ENCODE peak calls at places on chromosomes 1 and 21, in five cellular contexts. One of them, this sample, is unnamed.

GRCh38 chr1:197779921-197780320 is 4.6 kb upstream of the DENND1B start:
- DNase-seq in hepatocyte: no peak
- DNase-seq in IMR-90: no peak
- DNase-seq in effector memory CD4-positive, alpha-beta T cell: no peak
- DNase-seq in mesenchymal stem cell: no peak
- DNase-seq in this sample: no peak

GRCh38 chr1:238991730-238992490 is 394.5 kb upstream of the CHRM3 start:
- DNase-seq in IMR-90: no peak
- DNase-seq in hepatocyte: no peak
- DNase-seq in effector memory CD4-positive, alpha-beta T cell: no peak
- DNase-seq in mesenchymal stem cell: no peak
- DNase-seq in this sample: no peak

GRCh38 chr1:25799758-25800537 is at the start of gene SELENON:
- DNase-seq in hepatocyte: peak; percentile 75
- DNase-seq in effector memory CD4-positive, alpha-beta T cell: peak; percentile 44
- DNase-seq in IMR-90: peak; percentile 28
- DNase-seq in mesenchymal stem cell: peak; percentile 54
- DNase-seq in this sample: no peak

GRCh38 chr1:85550784-85551516 is 29.6 kb upstream of the CCN1 start:
- DNase-seq in hepatocyte: peak; percentile 42
- DNase-seq in mesenchymal stem cell: peak; percentile 73
- DNase-seq in effector memory CD4-positive, alpha-beta T cell: no peak
- DNase-seq in IMR-90: peak; percentile 86
- DNase-seq in this sample: no peak

GRCh38 chr1:216183427-216183826 is 239.8 kb downstream of the USH2A start:
- DNase-seq in IMR-90: peak; percentile 40
- DNase-seq in effector memory CD4-positive, alpha-beta T cell: no peak
- DNase-seq in mesenchymal stem cell: peak; percentile 20
- DNase-seq in hepatocyte: no peak
- DNase-seq in this sample: no peak

GRCh38 chr1:36322786-36323635 is 434 bp downstream of the EVA1B start:
- DNase-seq in hepatocyte: peak; percentile 67
- DNase-seq in IMR-90: peak; percentile 59
- DNase-seq in effector memory CD4-positive, alpha-beta T cell: no peak
- DNase-seq in mesenchymal stem cell: peak; percentile 80
- DNase-seq in this sample: peak; percentile 40

GRCh38 chr1:8394456-8395321 is 76.8 kb downstream of the SLC45A1 start:
- DNase-seq in effector memory CD4-positive, alpha-beta T cell: peak; percentile 8
- DNase-seq in IMR-90: peak; percentile 96
- DNase-seq in mesenchymal stem cell: peak; percentile 89
- DNase-seq in hepatocyte: no peak
- DNase-seq in this sample: no peak

GRCh38 chr1:86557739-86558138 is 10.9 kb downstream of the CLCA4 start:
- DNase-seq in IMR-90: no peak
- DNase-seq in effector memory CD4-positive, alpha-beta T cell: no peak
- DNase-seq in mesenchymal stem cell: no peak
- DNase-seq in hepatocyte: no peak
- DNase-seq in this sample: no peak

GRCh38 chr1:99481391-99481996 is 164.4 kb upstream of the PALMD start:
- DNase-seq in IMR-90: peak; percentile 68
- DNase-seq in hepatocyte: peak; percentile 85
- DNase-seq in effector memory CD4-positive, alpha-beta T cell: peak; percentile 27
- DNase-seq in mesenchymal stem cell: peak; percentile 60
- DNase-seq in this sample: no peak

GRCh38 chr21:35504277-35504676 is 455.2 kb upstream of the RUNX1 start:
- DNase-seq in hepatocyte: no peak
- DNase-seq in mesenchymal stem cell: no peak
- DNase-seq in effector memory CD4-positive, alpha-beta T cell: no peak
- DNase-seq in IMR-90: no peak
- DNase-seq in this sample: no peak

GRCh38 chr21:35505067-35505466 is 456.0 kb upstream of the RUNX1 start:
- DNase-seq in hepatocyte: no peak
- DNase-seq in IMR-90: no peak
- DNase-seq in mesenchymal stem cell: no peak
- DNase-seq in effector memory CD4-positive, alpha-beta T cell: no peak
- DNase-seq in this sample: no peak

GRCh38 chr21:35508389-35508888 is 459.3 kb upstream of the RUNX1 start:
- DNase-seq in mesenchymal stem cell: peak; percentile 91
- DNase-seq in IMR-90: peak; percentile 65
- DNase-seq in effector memory CD4-positive, alpha-beta T cell: no peak
- DNase-seq in hepatocyte: peak; percentile 37
- DNase-seq in this sample: no peak

GRCh38 chr21:35506352-35506751 is 457.2 kb upstream of the RUNX1 start:
- DNase-seq in mesenchymal stem cell: no peak
- DNase-seq in IMR-90: no peak
- DNase-seq in effector memory CD4-positive, alpha-beta T cell: no peak
- DNase-seq in hepatocyte: no peak
- DNase-seq in this sample: no peak

GRCh38 chr21:35503646-35504045 is 454.5 kb upstream of the RUNX1 start:
- DNase-seq in IMR-90: peak; percentile 6
- DNase-seq in effector memory CD4-positive, alpha-beta T cell: no peak
- DNase-seq in mesenchymal stem cell: peak; percentile 14
- DNase-seq in hepatocyte: no peak
- DNase-seq in this sample: no peak
- H3K27ac ChIP-seq in IMR-90: no peak overlapping the region
- H3K27ac ChIP-seq in effector memory CD4-positive, alpha-beta T cell: no peak overlapping the region
- H3K27ac ChIP-seq in mesenchymal stem cell: no peak overlapping the region
- H3K27ac ChIP-seq in hepatocyte: no peak overlapping the region
- H3K27ac ChIP-seq in this sample: no peak overlapping the region

GRCh38 chr1:11145741-11146140 is 43.4 kb upstream of the ANGPTL7 start:
- DNase-seq in mesenchymal stem cell: no peak
- DNase-seq in hepatocyte: no peak
- DNase-seq in IMR-90: no peak
- DNase-seq in effector memory CD4-positive, alpha-beta T cell: no peak
- DNase-seq in this sample: no peak

GRCh38 chr1:11143401-11143800 is 43.7 kb upstream of the EXOSC10 start:
- DNase-seq in hepatocyte: no peak
- DNase-seq in IMR-90: no peak
- DNase-seq in effector memory CD4-positive, alpha-beta T cell: no peak
- DNase-seq in mesenchymal stem cell: no peak
- DNase-seq in this sample: no peak

GRCh38 chr1:11143907-11144306 is 44.2 kb upstream of the EXOSC10 start:
- DNase-seq in effector memory CD4-positive, alpha-beta T cell: no peak
- DNase-seq in hepatocyte: no peak
- DNase-seq in mesenchymal stem cell: no peak
- DNase-seq in IMR-90: no peak
- DNase-seq in this sample: no peak

GRCh38 chr1:11144563-11145256 is 44.4 kb upstream of the ANGPTL7 start:
- DNase-seq in effector memory CD4-positive, alpha-beta T cell: no peak
- DNase-seq in hepatocyte: no peak
- DNase-seq in IMR-90: no peak
- DNase-seq in mesenchymal stem cell: no peak
- DNase-seq in this sample: no peak

DNA sequence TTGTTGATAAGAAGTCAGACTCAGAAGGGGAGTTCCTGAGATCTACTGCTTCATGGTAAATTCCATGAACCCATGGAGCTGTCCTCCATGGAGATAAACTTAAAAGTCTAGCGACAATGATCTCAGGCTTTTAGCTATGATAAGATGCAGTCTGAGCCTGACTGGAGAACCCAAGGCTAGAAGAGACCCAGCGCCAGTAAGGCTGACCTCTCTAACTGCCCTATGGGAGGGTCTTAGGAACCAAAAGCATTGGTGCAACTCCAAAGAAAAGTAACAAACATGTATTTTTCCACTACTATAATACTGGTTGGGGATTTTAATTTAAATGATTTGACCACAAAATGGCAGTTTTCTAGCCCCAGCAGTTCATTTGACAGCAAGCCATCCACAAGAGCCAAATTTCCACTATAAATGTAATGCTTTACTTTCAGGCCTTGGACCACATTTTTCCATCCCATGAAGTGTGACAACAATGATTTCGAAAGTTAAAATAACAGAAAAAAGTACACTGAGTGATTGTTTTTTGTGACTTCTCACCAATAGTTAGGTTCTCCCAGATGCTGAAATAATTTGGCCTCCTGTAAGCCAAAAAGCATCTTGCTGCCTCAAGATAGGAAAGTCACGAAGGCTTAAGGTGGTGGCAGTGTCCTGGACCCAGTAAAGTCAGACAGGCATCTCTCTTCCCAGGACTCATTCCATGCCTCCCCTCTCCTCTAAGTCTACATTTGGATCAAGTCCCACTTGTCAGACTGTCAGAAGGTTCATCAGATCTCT is 43.1 kb upstream of the EXOSC10 start:
- DNase-seq in mesenchymal stem cell: no peak
- DNase-seq in effector memory CD4-positive, alpha-beta T cell: no peak
- DNase-seq in hepatocyte: no peak
- DNase-seq in IMR-90: no peak
- DNase-seq in this sample: no peak
- H3K27ac ChIP-seq in mesenchymal stem cell: no peak overlapping the region
- H3K27ac ChIP-seq in effector memory CD4-positive, alpha-beta T cell: no peak overlapping the region
- H3K27ac ChIP-seq in hepatocyte: no peak overlapping the region
- H3K27ac ChIP-seq in IMR-90: no peak overlapping the region
- H3K27ac ChIP-seq in this sample: no peak overlapping the region

GRCh38 chr1:206699626-206700025 is 14.9 kb downstream of the MAPKAPK2 start:
- DNase-seq in mesenchymal stem cell: peak; percentile 78
- DNase-seq in IMR-90: no peak
- DNase-seq in hepatocyte: no peak
- DNase-seq in effector memory CD4-positive, alpha-beta T cell: no peak
- DNase-seq in this sample: no peak
- H3K27ac ChIP-seq in mesenchymal stem cell: no peak overlapping the region
- H3K27ac ChIP-seq in IMR-90: peak overlapping the region; percentile 4
- H3K27ac ChIP-seq in hepatocyte: no peak overlapping the region
- H3K27ac ChIP-seq in effector memory CD4-positive, alpha-beta T cell: no peak overlapping the region
- H3K27ac ChIP-seq in this sample: no peak overlapping the region

DNA sequence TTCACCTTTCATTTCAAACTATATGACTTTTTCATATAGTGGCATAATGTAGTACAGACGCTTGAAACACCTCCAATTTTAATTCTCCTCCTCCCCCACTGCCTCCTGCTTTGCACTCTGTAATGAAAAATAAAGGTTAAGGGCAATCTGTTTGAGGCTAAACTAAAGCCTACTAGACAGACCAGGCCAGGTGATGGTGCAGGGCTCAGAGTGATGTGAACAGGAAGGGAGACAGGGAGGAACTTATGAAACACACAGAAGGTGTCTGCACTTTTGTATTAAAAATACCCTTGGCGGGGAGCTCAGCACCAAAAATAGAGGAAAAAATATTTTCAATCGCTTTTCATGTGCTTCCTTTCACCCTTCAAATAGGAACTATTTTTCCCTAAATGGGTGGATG is 415.4 kb downstream of the LMO4 start:
- DNase-seq in hepatocyte: no peak
- DNase-seq in IMR-90: no peak
- DNase-seq in mesenchymal stem cell: no peak
- DNase-seq in effector memory CD4-positive, alpha-beta T cell: no peak
- DNase-seq in this sample: no peak
- H3K27ac ChIP-seq in hepatocyte: peak overlapping the region; percentile 15
- H3K27ac ChIP-seq in IMR-90: no peak overlapping the region
- H3K27ac ChIP-seq in mesenchymal stem cell: no peak overlapping the region
- H3K27ac ChIP-seq in effector memory CD4-positive, alpha-beta T cell: no peak overlapping the region
- H3K27ac ChIP-seq in this sample: no peak overlapping the region

GRCh38 chr1:59877108-59877682 is 49.4 kb downstream of the CYP2J2 start:
- DNase-seq in effector memory CD4-positive, alpha-beta T cell: no peak
- DNase-seq in mesenchymal stem cell: no peak
- DNase-seq in hepatocyte: no peak
- DNase-seq in IMR-90: no peak
- DNase-seq in this sample: no peak

GRCh38 chr1:59879556-59879955 is 47.0 kb downstream of the CYP2J2 start:
- DNase-seq in mesenchymal stem cell: peak; percentile 60
- DNase-seq in effector memory CD4-positive, alpha-beta T cell: no peak
- DNase-seq in IMR-90: peak; percentile 52
- DNase-seq in hepatocyte: peak; percentile 91
- DNase-seq in this sample: no peak

GRCh38 chr1:59880001-59880400 is 46.6 kb downstream of the CYP2J2 start:
- DNase-seq in IMR-90: no peak
- DNase-seq in effector memory CD4-positive, alpha-beta T cell: no peak
- DNase-seq in mesenchymal stem cell: peak; percentile 3
- DNase-seq in hepatocyte: no peak
- DNase-seq in this sample: no peak

GRCh38 chr1:59878370-59878769 is 48.2 kb downstream of the CYP2J2 start:
- DNase-seq in mesenchymal stem cell: no peak
- DNase-seq in effector memory CD4-positive, alpha-beta T cell: no peak
- DNase-seq in IMR-90: no peak
- DNase-seq in hepatocyte: no peak
- DNase-seq in this sample: no peak

DNA sequence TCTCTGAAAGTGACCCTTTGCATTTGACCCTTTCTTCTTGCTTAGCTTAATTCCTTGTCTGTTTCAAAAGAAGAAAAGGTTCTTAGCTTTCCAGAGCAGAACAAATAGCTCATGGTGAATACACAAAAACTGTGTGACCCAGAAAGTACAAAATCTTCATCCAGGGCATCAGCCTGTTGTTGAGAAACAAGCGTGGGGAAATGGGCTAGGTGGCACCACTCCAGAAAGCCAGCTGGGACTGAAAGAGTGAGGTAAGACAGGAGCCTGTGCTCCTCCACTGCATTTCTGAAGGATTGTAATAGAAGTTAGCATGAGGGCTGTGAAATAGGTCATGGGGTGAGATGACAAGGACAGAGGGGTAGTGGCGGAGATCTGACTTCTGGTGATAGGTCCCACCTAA is 45.8 kb downstream of the CYP2J2 start:
- DNase-seq in IMR-90: no peak
- DNase-seq in mesenchymal stem cell: no peak
- DNase-seq in hepatocyte: no peak
- DNase-seq in effector memory CD4-positive, alpha-beta T cell: no peak
- DNase-seq in this sample: no peak
- H3K27ac ChIP-seq in IMR-90: no peak overlapping the region
- H3K27ac ChIP-seq in mesenchymal stem cell: no peak overlapping the region
- H3K27ac ChIP-seq in hepatocyte: no peak overlapping the region
- H3K27ac ChIP-seq in effector memory CD4-positive, alpha-beta T cell: no peak overlapping the region
- H3K27ac ChIP-seq in this sample: no peak overlapping the region

GRCh38 chr1:93595266-93595665 is 86.4 kb downstream of the BCAR3 start:
- DNase-seq in hepatocyte: no peak
- DNase-seq in effector memory CD4-positive, alpha-beta T cell: no peak
- DNase-seq in mesenchymal stem cell: peak; percentile 72
- DNase-seq in IMR-90: peak; percentile 57
- DNase-seq in this sample: no peak
- H3K27ac ChIP-seq in hepatocyte: peak overlapping the region; percentile 92
- H3K27ac ChIP-seq in effector memory CD4-positive, alpha-beta T cell: no peak overlapping the region
- H3K27ac ChIP-seq in mesenchymal stem cell: no peak overlapping the region
- H3K27ac ChIP-seq in IMR-90: no peak overlapping the region
- H3K27ac ChIP-seq in this sample: no peak overlapping the region